ENCODE peak calls at places on chromosomes 12 and 14, in ten cellular contexts. F is GM23338; M is PC-9; P is esophagus squamous epithelium; V is brain microvascular endothelial cell; U is breast epithelium; X is keratinocyte; Y is DND-41; Z is cardiac muscle cell; S is CD4-positive, alpha-beta T cell. N is an unnamed sample.

GRCh38 chr12:25054783-25055144 is 105.9 kb upstream of the BCAT1 start:
- DNase-seq in X (peak; percentile 28), P (no peak), V (peak; percentile 81), Y (peak; percentile 25), U (no peak), S (peak; percentile 29), Z (no peak), M (no peak), F (no peak), N (peak; percentile 25)

GRCh38 chr12:107042801-107043200 is 50.5 kb downstream of the CRY1 start:
- DNase-seq in Y (no peak), P (no peak), S (no peak), F (no peak), M (no peak), V (no peak), Z (no peak), U (no peak), X (no peak), N (no peak)

GRCh38 chr14:73725116-73726024 is 11.2 kb upstream of the PNMA1 start:
- DNase-seq in V (peak; percentile 56), Y (no peak), Z (peak; percentile 65), F (no peak), P (no peak), M (no peak), U (no peak), S (no peak), X (no peak), N (no peak)

GRCh38 chr14:101862177-101862576 is 100.7 kb downstream of the PPP2R5C start:
- DNase-seq in M (no peak), S (no peak), F (no peak), Z (peak; percentile 40), X (no peak), Y (no peak), U (no peak), V (no peak), P (no peak), N (no peak)

GRCh38 chr12:66984962-66985361 is 284.2 kb upstream of the CAND1 start:
- DNase-seq in U (no peak), X (peak; percentile 17), Y (no peak), Z (no peak), V (no peak), M (peak; percentile 47), F (no peak), P (no peak), S (no peak), N (no peak)

GRCh38 chr12:4825139-4825858 is 84.4 kb upstream of the KCNA1 start:
- DNase-seq in X (no peak), S (no peak), U (no peak), V (peak; percentile 4), Z (peak; percentile 36), P (no peak), Y (no peak), F (no peak), M (no peak), N (no peak)

GRCh38 chr12:129848921-129849320 is 54.9 kb downstream of the TMEM132D start:
- DNase-seq in F (no peak), Y (no peak), M (no peak), Z (no peak), V (peak; percentile 47), U (no peak), X (no peak), P (no peak), S (no peak), N (no peak)

GRCh38 chr12:87596636-87597035 is 432.6 kb downstream of the C12orf50 start:
- DNase-seq in V (no peak), S (no peak), Z (peak; percentile 47), F (no peak), Y (no peak), U (no peak), P (no peak), M (no peak), X (no peak), N (no peak)

DNA sequence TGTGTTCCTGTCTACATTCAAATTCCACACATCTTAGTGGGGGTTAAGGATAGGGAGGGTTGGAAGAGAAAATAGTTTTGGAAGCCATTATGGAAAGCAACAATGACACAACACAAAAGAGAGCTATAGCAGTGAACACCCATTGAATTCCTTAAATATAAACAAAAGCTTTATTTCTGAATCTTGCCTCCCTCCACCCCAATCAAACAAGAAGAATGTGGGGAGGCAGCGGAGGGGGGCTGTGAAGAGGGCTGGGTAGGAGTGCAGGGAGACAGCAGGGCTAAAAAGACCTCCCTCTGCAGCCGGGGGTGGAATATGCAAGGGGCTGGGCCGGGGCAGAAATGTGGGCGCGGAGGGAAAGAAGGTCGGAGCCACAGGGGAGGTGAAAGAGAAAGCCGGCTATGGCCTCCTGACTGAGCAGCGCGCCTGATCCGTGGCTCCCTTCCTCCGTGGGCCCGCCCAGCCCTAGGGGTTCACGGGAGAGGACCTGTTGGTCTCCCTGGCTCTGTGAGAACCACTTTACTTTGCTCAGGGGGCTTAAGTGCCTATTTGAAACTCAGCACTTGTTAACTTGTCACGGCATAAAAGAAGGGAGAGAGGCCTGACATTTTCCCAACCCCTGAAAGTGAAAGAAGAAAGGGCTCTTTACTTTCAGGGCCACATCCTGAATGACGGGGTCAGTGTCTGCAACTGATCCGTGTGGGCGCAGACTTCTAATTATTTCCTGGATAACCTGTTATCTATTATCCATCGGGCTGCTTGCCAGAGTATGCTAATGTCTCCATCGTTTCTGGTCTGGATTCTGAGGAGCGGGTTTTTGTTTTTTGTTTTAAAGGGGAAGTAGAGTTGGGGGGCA is 127.3 kb upstream of the MAX start:
- DNase-seq in V (no peak), P (no peak), F (peak; percentile 71), Y (no peak), S (peak; percentile 30), M (peak; percentile 42), Z (peak; percentile 59), U (no peak), X (no peak), N (peak; percentile 30)
- H3K27ac ChIP-seq in V (peak overlapping the region; percentile 78), P (peak overlapping the region; percentile 80), F (peak overlapping the region; percentile 7), Y (no peak overlapping the region), S (no peak overlapping the region), M (peak overlapping the region; percentile 24), Z (peak overlapping the region; percentile 94), U (peak overlapping the region; percentile 95), X (peak overlapping the region; percentile 74), N (peak overlapping the region; percentile 29)

DNA sequence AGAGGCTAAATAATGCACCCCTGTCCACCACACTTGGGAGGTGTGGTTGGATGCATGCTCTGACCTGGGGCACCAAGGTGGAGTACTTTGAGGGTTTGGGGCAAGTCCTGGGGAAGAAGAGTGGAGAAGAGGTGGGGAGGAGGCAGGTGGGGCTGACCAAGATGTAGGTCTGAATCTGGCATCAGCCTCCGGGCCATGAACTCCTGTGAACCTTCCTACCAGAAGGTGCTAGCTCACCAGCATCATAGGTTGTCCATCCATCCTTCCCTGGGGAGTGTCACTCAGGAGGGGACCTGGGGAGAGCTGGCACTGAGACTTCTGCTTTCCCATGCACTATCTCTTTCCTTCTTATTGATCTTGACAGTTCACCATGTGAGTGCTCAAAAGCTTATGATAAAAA is 13.6 kb upstream of the EMP1 start:
- DNase-seq in Y (no peak), V (no peak), S (no peak), M (no peak), Z (no peak), P (no peak), U (no peak), X (no peak), F (no peak), N (no peak)
- TF ChIP-seq CTCF in Y (no peak), V (no peak), S (no peak), M (no peak), Z (no peak), P (no peak), U (no peak), X (no peak), F (no peak), N (no peak)

DNA sequence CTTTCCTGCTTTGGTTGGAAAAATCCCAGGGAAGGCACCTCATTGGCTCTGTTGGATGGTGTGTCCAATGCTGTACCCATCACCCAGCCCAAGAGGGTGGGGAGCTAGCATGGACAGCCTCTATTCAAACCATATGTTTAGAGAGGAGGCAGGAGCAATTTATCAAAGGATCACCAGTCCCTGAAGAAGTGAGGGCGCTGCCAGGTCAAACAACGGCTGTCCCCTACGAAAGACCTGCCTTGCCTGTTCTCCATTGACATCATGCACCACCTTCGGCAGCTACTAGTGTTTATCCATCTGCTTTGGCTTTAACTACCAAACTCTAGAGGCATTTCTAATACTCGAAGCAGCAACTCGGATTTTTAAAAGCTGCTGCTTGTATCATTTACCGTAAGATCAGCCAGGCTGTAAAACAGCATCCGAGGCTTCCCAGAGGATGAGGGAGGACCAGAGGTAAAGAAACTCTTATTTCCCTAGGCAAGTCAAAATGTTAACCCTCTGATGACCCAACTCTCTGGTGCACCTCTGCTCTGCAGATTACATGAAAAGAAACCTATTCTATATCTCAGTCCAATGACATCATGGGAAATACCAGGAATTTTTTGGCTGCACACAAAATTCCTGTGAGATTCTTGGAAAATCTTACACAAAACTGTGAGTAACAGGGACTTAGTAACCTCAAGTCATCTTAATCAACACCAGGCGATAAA is 720.9 kb upstream of the TBX3 start:
- DNase-seq in X (peak; percentile 30), V (peak; percentile 79), Z (peak; percentile 90), U (peak; percentile 59), P (no peak), Y (no peak), F (no peak), S (no peak), M (no peak), N (peak; percentile 49)
- H3K27ac ChIP-seq in X (no peak overlapping the region), V (peak overlapping the region; percentile 30), Z (no peak overlapping the region), U (peak overlapping the region; percentile 32), P (no peak overlapping the region), Y (no peak overlapping the region), F (no peak overlapping the region), S (no peak overlapping the region), M (no peak overlapping the region), N (peak overlapping the region; percentile 45)

GRCh38 chr12:27273114-27273513 is 29.0 kb downstream of the STK38L start:
- DNase-seq in M (no peak), Z (no peak), P (no peak), U (no peak), V (no peak), X (no peak), S (no peak), F (no peak), Y (no peak), N (no peak)

GRCh38 chr12:27274706-27275105 is 30.6 kb downstream of the STK38L start:
- DNase-seq in Z (peak; percentile 37), S (no peak), Y (no peak), U (no peak), V (no peak), F (no peak), M (no peak), X (no peak), P (no peak), N (no peak)

GRCh38 chr12:27276275-27276674 is 32.2 kb downstream of the STK38L start:
- DNase-seq in P (no peak), U (no peak), V (no peak), F (peak; percentile 74), S (no peak), Z (no peak), X (no peak), Y (no peak), M (no peak), N (no peak)

GRCh38 chr12:27270148-27270547 is 26.1 kb downstream of the STK38L start:
- DNase-seq in Y (no peak), P (no peak), F (no peak), V (no peak), X (no peak), U (no peak), M (no peak), Z (no peak), S (no peak), N (no peak)

DNA sequence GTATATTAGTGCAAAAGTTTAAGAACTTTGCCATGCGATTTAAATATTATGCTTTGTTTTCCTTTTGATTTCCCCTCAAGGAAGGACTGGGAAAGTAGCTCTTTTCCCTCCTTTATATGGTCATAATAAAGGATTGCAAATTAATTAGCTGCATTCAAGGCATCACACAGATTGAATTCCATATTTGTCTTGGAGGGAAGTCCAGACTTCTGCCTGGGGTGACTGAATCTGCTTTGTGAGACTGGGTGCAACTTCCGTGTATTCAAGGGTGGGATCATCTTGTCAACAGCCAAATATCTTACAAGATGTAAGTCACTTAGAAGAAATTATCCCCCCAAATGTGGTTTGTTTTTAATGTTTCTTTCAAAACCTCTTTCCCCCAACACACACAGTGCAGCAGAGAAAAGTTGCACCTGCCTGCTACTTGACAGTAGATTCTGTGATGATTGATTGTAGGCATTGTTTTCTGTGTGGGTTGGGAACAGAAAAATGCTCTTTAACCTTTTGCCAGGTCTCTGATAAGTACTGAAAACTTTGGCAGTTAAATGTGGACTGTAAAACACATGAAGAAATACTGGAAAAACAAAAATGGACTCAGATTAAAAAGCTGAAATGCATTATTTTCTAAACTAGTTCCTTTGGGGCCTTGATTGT is 28.4 kb downstream of the STK38L start:
- DNase-seq in Y (no peak), Z (no peak), X (no peak), V (no peak), P (no peak), M (peak; percentile 43), S (no peak), F (no peak), U (no peak), N (no peak)
- TF ChIP-seq CTCF in Y (no peak), Z (no peak), X (no peak), V (no peak), P (no peak), M (no peak), S (no peak), F (no peak), U (no peak), N (no peak)